ENCODE peak calls at places on chromosomes 6 and 20, in five cellular contexts. W, D, A, E and J are unnamed samples.

GRCh38 chr6:66556936-66557335 is 849.9 kb upstream of the EYS start:
- DNase-seq in W (no peak), D (no peak), A (no peak), E (no peak), J (no peak)

GRCh38 chr20:40776702-40777457 is 87.8 kb upstream of the MAFB start:
- DNase-seq in W (no peak), D (no peak), A (no peak), E (no peak), J (no peak)

GRCh38 chr6:3929281-3929798 is 80.2 kb downstream of the FAM50B start:
- DNase-seq in W (peak), D (no peak), A (no peak), E (no peak), J (no peak)

GRCh38 chr6:129490551-129491245 is 219.3 kb downstream of the ARHGAP18 start:
- DNase-seq in W (no peak), D (no peak), A (peak), E (peak), J (peak)

GRCh38 chr20:34567885-34568865 is 9.7 kb downstream of the MAP1LC3A start:
- DNase-seq in W (peak), D (peak), A (peak), E (no peak), J (no peak)

GRCh38 chr20:35992713-35993335 is 24.4 kb downstream of the CNBD2 start:
- DNase-seq in W (no peak), D (peak), A (peak), E (peak), J (peak)

GRCh38 chr6:135192256-135193174 is 11.4 kb downstream of the MYB start:
- DNase-seq in W (no peak), D (no peak), A (no peak), E (no peak), J (no peak)

GRCh38 chr6:139373154-139373927 is 1.1 kb downstream of the CITED2 start:
- DNase-seq in W (peak), D (peak), A (peak), E (peak), J (peak)

GRCh38 chr6:5671604-5672559 is 334.8 kb downstream of the NRN1 start:
- DNase-seq in W (no peak), D (peak), A (no peak), E (no peak), J (no peak)

GRCh38 chr6:36545767-36546663 is 1.3 kb downstream of the STK38 start:
- DNase-seq in W (no peak), D (no peak), A (no peak), E (no peak), J (peak)